ENCODE peak calls at places on chromosomes 7 and 10, in six cellular contexts. T is activated effector memory CD4-positive, alpha-beta T cell treated with Interleukin-2 at 50 U/mL for 16 hours; M is foreskin fibroblast; L is GF-D8; A is GM13976; J is HL-60. E is an unnamed sample.
A peak's percentile ranks its signal among the peaks of the same experiment; 100 is the strongest.

GRCh38 chr7:142483659-142484317 is 225.9 kb upstream of the PRSS58 start:
- DNase-seq in T (no peak), M (no peak), L (no peak), A (no peak), J (no peak), E (no peak)

GRCh38 chr7:84908196-84908793 is 278.6 kb downstream of the SEMA3D start:
- DNase-seq in T (no peak), M (no peak), L (no peak), A (no peak), J (no peak), E (no peak)

GRCh38 chr10:526651-527312 is 162.7 kb downstream of the DIP2C start:
- DNase-seq in T (no peak), M (no peak), L (no peak), A (no peak), J (no peak), E (no peak)

GRCh38 chr7:28217161-28217560 is 36.6 kb upstream of the JAZF1 start:
- DNase-seq in T (no peak), M (no peak), L (no peak), A (no peak), J (no peak), E (no peak)

GRCh38 chr7:5230272-5231067 is 40.4 kb downstream of the WIPI2 start:
- DNase-seq in T (no peak), M (no peak), L (no peak), A (peak; percentile 67), J (no peak), E (no peak)

GRCh38 chr10:101162677-101163076 is 31.6 kb downstream of the TLX1 start:
- DNase-seq in T (no peak), M (no peak), L (no peak), A (no peak), J (no peak), E (no peak)

GRCh38 chr7:1270181-1270580 is 37.5 kb downstream of the UNCX start:
- DNase-seq in T (no peak), M (no peak), L (no peak), A (no peak), J (no peak), E (no peak)

GRCh38 chr10:88113232-88113631 is 249.8 kb downstream of the PTEN start:
- DNase-seq in T (no peak), M (no peak), L (peak; percentile 61), A (no peak), J (peak; percentile 86), E (no peak)

GRCh38 chr7:103651558-103651957 is 205.6 kb upstream of the SLC26A5 start:
- DNase-seq in T (no peak), M (no peak), L (no peak), A (no peak), J (no peak), E (no peak)

GRCh38 chr10:98265403-98266378 is 2.3 kb downstream of the LOXL4 start:
- DNase-seq in T (no peak), M (no peak), L (no peak), A (no peak), J (no peak), E (no peak)

GRCh38 chr7:34066411-34066810 is 161.1 kb downstream of the BMPER start:
- DNase-seq in T (no peak), M (no peak), L (no peak), A (no peak), J (no peak), E (no peak)

GRCh38 chr7:22920664-22921063 is 93.3 kb downstream of the HYCC1 start:
- DNase-seq in T (no peak), M (peak; percentile 60), L (no peak), A (no peak), J (no peak), E (no peak)

GRCh38 chr7:15972767-15973362 is 286.4 kb upstream of the MEOX2 start:
- DNase-seq in T (no peak), M (peak; percentile 71), L (no peak), A (no peak), J (no peak), E (no peak)

GRCh38 chr10:45238896-45239295 is 76.5 kb downstream of the OR13A1 start:
- DNase-seq in T (no peak), M (no peak), L (no peak), A (no peak), J (no peak), E (no peak)

GRCh38 chr10:14396441-14397048 is 65.8 kb upstream of the FRMD4A start:
- DNase-seq in T (no peak), M (peak; percentile 36), L (no peak), A (no peak), J (no peak), E (no peak)

GRCh38 chr10:7945469-7946187 is 108.9 kb upstream of the GATA3 start:
- DNase-seq in T (no peak), M (peak; percentile 76), L (no peak), A (no peak), J (no peak), E (no peak)

GRCh38 chr10:111076191-111076681 is 593 bp upstream of the ADRA2A start:
- DNase-seq in T (peak; percentile 15), M (peak; percentile 77), L (no peak), A (peak; percentile 86), J (peak; percentile 39), E (peak; percentile 23)

E was measured in activated T-helper 2 cell treated with anti-CD3 and anti-CD28 coated beads, Interferon-gamma antibody, Interleukin-2, Interleukin-4, amounts not matched to agents 10 μg/mL and 5 μg/mL and 100 μg/mL, durations not matched to agents 14 hours and 24 hours and 36 hours.